ENCODE peak calls at places on chromosomes 13 and 19, in four cellular contexts. I is A549, M is IMR-90, K is SK-N-SH. N is an unnamed sample.

GRCh38 chr19:10010247-10010691 is at the start of gene COL5A3:
- DNase-seq in I (no peak), M (peak; percentile 58), K (peak; percentile 51), N (no peak)

GRCh38 chr19:45154064-45154827 is 6.5 kb downstream of the NKPD1 start:
- DNase-seq in I (no peak), M (peak; percentile 86), K (no peak), N (peak; percentile 97)

GRCh38 chr19:15154002-15154612 is 46.7 kb downstream of the NOTCH3 start:
- DNase-seq in I (peak; percentile 36), M (peak; percentile 53), K (peak; percentile 54), N (peak; percentile 49)

GRCh38 chr13:77522444-77522843 is 13.1 kb upstream of the SCEL start:
- DNase-seq in I (no peak), M (no peak), K (no peak), N (no peak)

GRCh38 chr19:50932018-50932689 is 20.7 kb downstream of the KLK5 start:
- DNase-seq in I (no peak), M (no peak), K (no peak), N (no peak)

GRCh38 chr19:23787106-23787505 is 28.4 kb upstream of the ZNF681 start:
- DNase-seq in I (no peak), M (peak; percentile 1), K (no peak), N (no peak)

GRCh38 chr19:55552206-55552605 is 6.9 kb upstream of the SBK3 start:
- DNase-seq in I (no peak), M (no peak), K (no peak), N (no peak)

GRCh38 chr19:49359851-49360845 is 2.1 kb downstream of the TEAD2 start:
- DNase-seq in I (no peak), M (no peak), K (no peak), N (no peak)

GRCh38 chr13:37716395-37716794 is 117.8 kb upstream of the POSTN start:
- DNase-seq in I (no peak), M (peak; percentile 72), K (no peak), N (no peak)

GRCh38 chr19:28941833-28942232 is 271.1 kb downstream of the UQCRFS1 start:
- DNase-seq in I (no peak), M (no peak), K (no peak), N (no peak)

GRCh38 chr19:41699968-41700323 is 8.5 kb upstream of the CEACAM5 start:
- DNase-seq in I (no peak), M (no peak), K (no peak), N (no peak)

GRCh38 chr13:113138792-113139551 is 16.4 kb downstream of the F10 start:
- DNase-seq in I (no peak), M (no peak), K (no peak), N (peak; percentile 97)

GRCh38 chr19:18044825-18045304 is 36.9 kb downstream of the ARRDC2 start:
- DNase-seq in I (no peak), M (peak; percentile 76), K (no peak), N (no peak)

GRCh38 chr19:2167896-2168618 is 4.3 kb downstream of the DOT1L start:
- DNase-seq in I (no peak), M (peak; percentile 44), K (no peak), N (peak; percentile 24)

GRCh38 chr19:49589391-49589790 is 1.6 kb upstream of the PRR12 start:
- DNase-seq in I (no peak), M (no peak), K (no peak), N (no peak)

GRCh38 chr13:29474991-29475390 is 120.5 kb downstream of the SLC7A1 start:
- DNase-seq in I (no peak), M (peak; percentile 91), K (no peak), N (no peak)

GRCh38 chr19:29811125-29812079 is at the start of gene CCNE1:
- DNase-seq in I (peak; percentile 93), M (peak; percentile 74), K (peak; percentile 99), N (peak; percentile 65)

GRCh38 chr19:17348700-17349099 is 11.3 kb downstream of the GTPBP3 start:
- DNase-seq in I (peak; percentile 43), M (peak; percentile 53), K (peak; percentile 86), N (peak; percentile 42)

GRCh38 chr13:28805193-28805819 is 14.8 kb upstream of the MTUS2 start:
- DNase-seq in I (no peak), M (no peak), K (peak; percentile 35), N (no peak)

GRCh38 chr13:50124536-50125305 is 109.5 kb downstream of the KCNRG start:
- DNase-seq in I (peak; percentile 88), M (peak; percentile 56), K (peak; percentile 99), N (peak; percentile 33)

GRCh38 chr19:23917856-23918255 is 3.2 kb downstream of the ZNF726 start:
- DNase-seq in I (no peak), M (no peak), K (no peak), N (no peak)

GRCh38 chr19:33064117-33064777 is 441 bp downstream of the RHPN2 start:
- DNase-seq in I (no peak), M (no peak), K (peak; percentile 84), N (no peak)

GRCh38 chr19:16441661-16442071 is 30.1 kb downstream of the EPS15L1 start:
- DNase-seq in I (peak; percentile 24), M (no peak), K (peak; percentile 75), N (no peak)

GRCh38 chr19:49570138-49570856 is 10.1 kb downstream of the NOSIP start:
- DNase-seq in I (peak; percentile 92), M (peak; percentile 84), K (peak; percentile 86), N (peak; percentile 88)

GRCh38 chr19:53132231-53132991 is at the start of gene ZNF415:
- DNase-seq in I (no peak), M (peak; percentile 67), K (peak; percentile 89), N (no peak)

GRCh38 chr19:35752746-35753350 is 4.0 kb downstream of the HSPB6 start:
- DNase-seq in I (no peak), M (no peak), K (no peak), N (no peak)

GRCh38 chr13:42048625-42049453 is at the start of gene DGKH:
- DNase-seq in I (peak; percentile 61), M (peak; percentile 78), K (peak; percentile 95), N (no peak)

GRCh38 chr13:21078501-21078900 is 17.1 kb upstream of the LATS2 start:
- DNase-seq in I (no peak), M (peak; percentile 42), K (no peak), N (no peak)
- TF ChIP-seq RFX5 in I (no peak), M (no peak), K (no peak), N (no peak)

GRCh38 chr13:94613051-94613450 is 11.4 kb downstream of the GPR180 start:
- DNase-seq in I (no peak), M (no peak), K (no peak), N (no peak)
- TF ChIP-seq RFX5 in I (no peak), M (no peak), K (no peak), N (no peak)

DNA sequence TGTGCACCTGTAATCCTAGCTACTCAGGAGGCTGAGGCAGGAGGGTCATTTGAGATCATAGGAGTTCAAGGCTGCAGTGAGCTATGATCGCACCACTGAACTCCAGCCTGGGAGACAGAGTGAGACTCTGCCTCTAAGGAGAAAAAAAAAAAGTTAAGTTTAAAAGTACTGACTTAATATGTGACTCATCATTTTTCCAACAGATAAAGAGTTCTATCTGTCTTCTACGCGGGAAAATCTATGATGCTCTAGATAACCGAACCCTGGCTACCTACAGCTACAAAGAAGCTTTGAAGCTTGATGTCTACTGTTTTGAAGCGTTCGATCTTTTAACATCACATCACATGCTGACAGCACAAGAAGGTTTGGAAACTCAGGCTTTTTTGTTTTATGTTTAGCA is 7.2 kb downstream of the CDC16 start:
- DNase-seq in I (no peak), M (peak; percentile 26), K (no peak), N (no peak)
- TF ChIP-seq RFX5 in I (no peak), M (no peak), K (no peak), N (no peak)

GRCh38 chr13:101090287-101090686 is 326.0 kb downstream of the NALCN start:
- DNase-seq in I (no peak), M (no peak), K (no peak), N (no peak)
- TF ChIP-seq RFX5 in I (no peak), M (no peak), K (no peak), N (no peak)

DNA sequence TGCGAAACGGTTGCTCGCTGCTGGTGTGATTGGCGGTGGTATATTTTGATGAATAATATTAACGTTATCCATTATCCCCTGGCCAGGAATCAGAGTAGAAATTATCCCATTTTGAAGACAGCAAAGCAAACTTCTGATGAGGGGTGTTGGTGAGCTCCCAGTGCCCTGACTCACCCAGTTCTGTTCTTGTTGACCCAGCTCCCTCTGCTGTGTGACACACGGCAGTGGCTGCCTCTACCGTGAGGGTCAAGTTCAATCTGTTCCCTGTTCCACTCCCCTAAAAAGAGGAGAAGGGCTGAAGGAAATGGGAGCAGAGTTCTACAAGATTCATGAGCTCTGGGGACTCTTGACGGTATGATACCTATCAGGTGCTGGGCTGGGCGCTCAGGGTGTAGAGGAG is 2.0 kb downstream of the CAMSAP3 start:
- DNase-seq in I (peak; percentile 18), M (no peak), K (no peak), N (peak; percentile 31)
- TF ChIP-seq RFX5 in I (no peak), M (no peak), K (no peak), N (no peak)

GRCh38 chr19:37691881-37692504 is 27.6 kb downstream of the ZNF607 start:
- DNase-seq in I (no peak), M (peak; percentile 80), K (peak; percentile 89), N (peak; percentile 87)
- TF ChIP-seq RFX5 in I (no peak), M (no peak), K (no peak), N (no peak)

DNA sequence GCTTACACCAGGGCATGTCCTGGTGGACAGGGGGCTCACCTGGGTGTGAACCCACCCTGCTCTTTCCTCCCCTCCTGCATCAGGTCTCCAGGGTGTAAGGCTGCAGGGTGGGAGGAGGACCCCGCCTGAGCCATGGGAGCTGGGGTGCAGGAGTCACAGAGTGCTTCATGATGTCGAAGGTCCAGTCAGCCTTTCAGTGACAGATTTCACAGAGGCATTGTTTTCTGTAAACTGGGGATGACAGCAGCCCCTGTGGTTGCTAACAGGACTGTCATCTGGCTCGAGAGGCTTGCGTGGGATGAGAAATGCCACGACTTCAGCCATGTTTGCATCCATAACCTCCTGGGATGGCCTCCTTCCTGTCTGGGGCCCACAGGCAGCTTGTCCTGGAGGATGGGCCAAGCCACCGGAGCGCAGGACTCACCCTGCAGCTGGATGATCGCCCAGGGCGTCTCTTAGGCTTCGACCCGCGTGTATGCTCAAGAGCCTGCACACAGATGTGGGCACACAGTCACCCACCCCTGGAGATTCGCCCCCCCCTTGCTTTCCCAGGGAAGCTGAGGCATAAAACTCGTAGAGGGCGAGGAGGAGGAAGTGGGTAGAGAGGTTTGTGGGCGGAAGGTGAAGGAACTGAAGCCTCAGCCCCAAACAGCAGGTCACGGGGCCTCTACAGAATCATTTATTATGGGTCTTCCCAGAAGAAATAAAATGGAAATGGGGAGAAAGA is 4.9 kb downstream of the NANOS3 start:
- DNase-seq in I (no peak), M (peak; percentile 39), K (no peak), N (no peak)
- TF ChIP-seq RFX5 in I (no peak), M (no peak), K (no peak), N (no peak)

N was measured in HepG2.